ENCODE peak calls at places on chromosomes 7 and 10, in ten cellular contexts. R, M, Q, Z, P, E, V, L, Y and J are unnamed samples.

GRCh38 chr10:96720422-96721206 is at the start of gene PIK3AP1:
- DNase-seq in P (peak; percentile 38), L (peak; percentile 36), Q (peak; percentile 28), E (no peak), Z (peak; percentile 84), V (peak; percentile 61), R (peak; percentile 70), M (no peak), Y (peak; percentile 52), J (peak; percentile 75)

GRCh38 chr7:143884978-143885559 is 16.9 kb downstream of the TCAF1 start:
- DNase-seq in P (no peak), M (peak; percentile 87), V (peak; percentile 56), L (peak; percentile 87), Y (no peak), Z (peak; percentile 84), E (no peak), Q (no peak), R (peak; percentile 69), J (peak; percentile 92)

GRCh38 chr10:16996530-16996964 is 133.1 kb downstream of the CUBN start:
- DNase-seq in M (no peak), V (no peak), Y (no peak), P (no peak), Z (no peak), E (no peak), Q (no peak), L (no peak), R (no peak), J (no peak)

GRCh38 chr10:103693070-103693811 is 162.1 kb downstream of the SH3PXD2A start:
- DNase-seq in P (no peak), L (peak; percentile 62), Q (peak; percentile 17), V (no peak), Y (no peak), R (peak; percentile 64), M (no peak), E (no peak), Z (peak; percentile 63), J (peak; percentile 44)

GRCh38 chr7:149304006-149304405 is 42.0 kb downstream of the ZNF783 start:
- DNase-seq in M (no peak), P (no peak), Y (no peak), R (no peak), Q (no peak), E (no peak), V (no peak), L (no peak), Z (no peak), J (no peak)

GRCh38 chr7:129047761-129048160 is 7.2 kb downstream of the TNPO3 start:
- DNase-seq in P (no peak), M (no peak), Y (no peak), R (no peak), Q (no peak), L (no peak), Z (no peak), V (no peak), E (no peak), J (no peak)

GRCh38 chr10:123150986-123151738 is 3.0 kb upstream of the BUB3 start:
- DNase-seq in E (no peak), R (peak; percentile 49), Q (no peak), L (no peak), P (no peak), Y (no peak), Z (no peak), V (no peak), M (no peak), J (peak; percentile 89)

GRCh38 chr7:151085691-151086620 is at the start of gene AGAP3:
- DNase-seq in P (peak; percentile 89), Q (peak; percentile 59), L (peak; percentile 93), R (peak; percentile 93), V (peak; percentile 91), Y (peak; percentile 91), M (peak; percentile 85), E (no peak), Z (peak; percentile 96), J (peak; percentile 91)

GRCh38 chr10:79452174-79452611 is 6.8 kb upstream of the ZCCHC24 start:
- DNase-seq in Q (no peak), M (no peak), R (no peak), V (no peak), P (no peak), L (no peak), Z (no peak), E (no peak), Y (no peak), J (no peak)

GRCh38 chr10:33635967-33636366 is 301.5 kb upstream of the NRP1 start:
- DNase-seq in V (no peak), P (no peak), R (no peak), Z (no peak), Y (no peak), Q (no peak), L (no peak), M (no peak), E (no peak), J (no peak)

GRCh38 chr10:133459454-133460207 is 5.9 kb downstream of the SCART1 start:
- DNase-seq in Y (peak; percentile 13), V (no peak), P (no peak), M (no peak), E (no peak), L (no peak), R (peak; percentile 45), Q (no peak), Z (no peak), J (peak; percentile 15)

GRCh38 chr10:113921571-113922370 is 67.3 kb downstream of the NHLRC2 start:
- DNase-seq in L (no peak), Y (no peak), P (no peak), R (no peak), M (no peak), V (no peak), E (no peak), Z (no peak), Q (no peak), J (no peak)

GRCh38 chr7:50446542-50446960 is 3.6 kb downstream of the FIGNL1 start:
- DNase-seq in Y (peak; percentile 47), M (no peak), Z (no peak), R (no peak), P (no peak), L (no peak), V (no peak), Q (no peak), E (peak; percentile 96), J (no peak)

GRCh38 chr7:22782616-22783232 is 39.9 kb downstream of the TOMM7 start:
- DNase-seq in Y (peak; percentile 72), P (peak; percentile 61), M (no peak), E (peak; percentile 26), V (peak; percentile 58), Q (peak; percentile 42), R (peak; percentile 78), L (peak; percentile 11), Z (peak; percentile 78), J (peak; percentile 84)

DNA sequence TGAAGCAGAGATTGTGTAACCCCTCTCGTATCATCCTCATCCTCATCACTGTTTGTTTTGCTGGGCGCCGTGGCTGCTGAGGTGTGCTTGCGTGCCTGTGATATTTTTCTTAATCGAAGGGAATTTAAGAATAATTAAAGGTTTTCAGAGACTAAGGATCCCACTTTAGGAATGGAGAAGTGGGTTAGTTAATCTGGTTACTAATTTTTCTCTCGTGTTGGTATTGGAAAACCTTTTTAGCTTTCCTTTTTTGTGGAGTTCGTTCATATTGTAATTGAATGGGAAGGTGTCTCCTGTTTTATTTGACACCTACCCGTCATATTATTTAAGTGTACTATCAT is 1.3 kb downstream of the UBN2 start:
- DNase-seq in V (no peak), Z (no peak), Q (no peak), L (no peak), P (no peak), M (no peak), E (no peak), Y (no peak), R (no peak), J (no peak)
- H3K27ac ChIP-seq in V (peak overlapping the region; percentile 86), Z (no peak overlapping the region), Q (peak overlapping the region; percentile 86), L (no peak overlapping the region), P (peak overlapping the region; percentile 90), M (peak overlapping the region; percentile 65), E (peak overlapping the region; percentile 45), Y (no peak overlapping the region), R (peak overlapping the region; percentile 98), J (no peak overlapping the region)

GRCh38 chr10:19966751-19967150 is 150.5 kb downstream of the PLXDC2 start:
- DNase-seq in P (no peak), R (no peak), Q (no peak), M (no peak), V (no peak), Y (no peak), L (no peak), E (no peak), Z (peak; percentile 39), J (peak; percentile 64)
- H3K27ac ChIP-seq in P (no peak overlapping the region), R (no peak overlapping the region), Q (no peak overlapping the region), M (peak overlapping the region; percentile 69), V (no peak overlapping the region), Y (no peak overlapping the region), L (peak overlapping the region; percentile 56), E (no peak overlapping the region), Z (no peak overlapping the region), J (peak overlapping the region; percentile 33)

GRCh38 chr7:83850037-83850619 is 201.2 kb upstream of the SEMA3E start:
- DNase-seq in V (no peak), Y (no peak), L (no peak), R (no peak), E (no peak), M (no peak), P (no peak), Z (no peak), Q (no peak), J (no peak)
- H3K27ac ChIP-seq in V (no peak overlapping the region), Y (no peak overlapping the region), L (peak overlapping the region; percentile 72), R (no peak overlapping the region), E (no peak overlapping the region), M (peak overlapping the region; percentile 33), P (no peak overlapping the region), Z (no peak overlapping the region), Q (no peak overlapping the region), J (no peak overlapping the region)

DNA sequence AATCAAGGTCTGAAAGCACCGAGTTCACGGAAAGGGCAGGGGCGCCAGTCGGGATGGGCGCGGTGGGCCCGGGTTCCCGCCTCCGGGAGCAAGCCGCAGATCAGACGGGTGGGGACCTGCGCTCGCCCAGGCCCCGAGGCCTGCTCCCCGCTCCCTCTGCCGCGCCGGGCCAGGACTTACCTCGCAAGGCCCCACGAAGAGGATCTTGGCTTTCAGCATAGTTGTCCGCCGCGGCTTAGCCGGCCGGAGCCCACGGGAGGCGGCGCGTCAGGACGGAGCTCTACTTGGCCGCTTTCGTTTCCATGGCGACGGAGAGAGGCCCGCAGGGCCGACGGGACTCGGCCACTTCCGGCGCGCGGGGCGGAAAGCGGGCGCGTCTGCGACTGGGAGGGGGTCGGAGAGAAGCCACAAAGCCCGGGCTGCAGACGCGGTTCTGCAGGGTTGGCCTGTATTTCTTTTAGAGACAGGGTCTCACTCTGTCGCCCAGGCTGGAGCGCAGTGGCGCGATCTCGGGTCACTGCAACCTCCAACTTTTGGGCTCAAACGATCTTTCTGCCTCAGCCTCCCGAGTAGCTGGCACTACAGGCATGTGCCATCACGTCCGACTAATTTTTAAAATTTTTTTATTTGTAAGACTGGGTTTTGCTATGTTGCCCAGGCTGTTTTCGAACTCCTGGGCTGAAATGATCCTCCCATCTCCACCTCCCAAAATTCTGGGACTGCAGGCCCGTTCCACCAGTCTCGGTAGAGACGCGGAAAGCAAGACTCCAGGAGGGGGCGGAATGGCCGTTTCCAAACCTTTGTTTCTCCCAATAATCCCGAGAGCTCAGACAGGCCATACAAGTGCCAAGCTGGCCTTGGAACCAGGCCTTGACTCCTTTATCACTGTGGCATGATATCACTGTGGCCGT is at the start of gene IFT22:
- DNase-seq in V (peak; percentile 94), Y (peak; percentile 94), Q (peak; percentile 80), R (peak; percentile 94), E (peak; percentile 45), L (peak; percentile 87), P (peak; percentile 92), M (peak; percentile 86), Z (peak; percentile 97), J (peak; percentile 99)
- H3K27ac ChIP-seq in V (peak within 1 kb of the TSS; percentile 72), Y (peak within 1 kb of the TSS; percentile 53), Q (peak within 1 kb of the TSS; percentile 67), R (peak within 1 kb of the TSS; percentile 71), E (peak within 1 kb of the TSS; percentile 60), L (peak within 1 kb of the TSS; percentile 64), P (peak within 1 kb of the TSS; percentile 72), M (peak within 1 kb of the TSS; percentile 90), Z (peak within 1 kb of the TSS; percentile 59), J (peak within 1 kb of the TSS; percentile 96)